ENCODE peak calls at places on chromosomes 5 and 9, in four cellular contexts. One of them, this sample, is unnamed.

GRCh38 chr5:116379306-116379705 is 195.3 kb downstream of the SEMA6A start:
- DNase-seq in left cardiac atrium: no peak
- DNase-seq in M059J: no peak
- DNase-seq in activated naive CD4-positive, alpha-beta T cell treated with anti-CD3 and anti-CD28 coated beads for 36 hours: no peak
- DNase-seq in this sample: no peak

GRCh38 chr9:121784706-121785426 is 133.4 kb downstream of the DAB2IP start:
- DNase-seq in left cardiac atrium: no peak
- DNase-seq in activated naive CD4-positive, alpha-beta T cell treated with anti-CD3 and anti-CD28 coated beads for 36 hours: no peak
- DNase-seq in M059J: no peak
- DNase-seq in this sample: no peak

GRCh38 chr5:138615461-138615860 is 40.3 kb upstream of the HSPA9 start:
- DNase-seq in M059J: no peak
- DNase-seq in activated naive CD4-positive, alpha-beta T cell treated with anti-CD3 and anti-CD28 coated beads for 36 hours: no peak
- DNase-seq in left cardiac atrium: no peak
- DNase-seq in this sample: no peak

GRCh38 chr9:94872921-94873511 is 146.5 kb downstream of the AOPEP start:
- DNase-seq in activated naive CD4-positive, alpha-beta T cell treated with anti-CD3 and anti-CD28 coated beads for 36 hours: no peak
- DNase-seq in M059J: peak
- DNase-seq in left cardiac atrium: no peak
- DNase-seq in this sample: peak

GRCh38 chr9:100111235-100111634 is 12.2 kb downstream of the INVS start:
- DNase-seq in M059J: peak
- DNase-seq in activated naive CD4-positive, alpha-beta T cell treated with anti-CD3 and anti-CD28 coated beads for 36 hours: no peak
- DNase-seq in left cardiac atrium: peak
- DNase-seq in this sample: peak

GRCh38 chr5:170499621-170500020 is 4.2 kb upstream of the KCNIP1 start:
- DNase-seq in left cardiac atrium: no peak
- DNase-seq in activated naive CD4-positive, alpha-beta T cell treated with anti-CD3 and anti-CD28 coated beads for 36 hours: no peak
- DNase-seq in M059J: no peak
- DNase-seq in this sample: no peak

GRCh38 chr9:134698587-134699342 is 57.2 kb downstream of the COL5A1 start:
- DNase-seq in left cardiac atrium: peak
- DNase-seq in activated naive CD4-positive, alpha-beta T cell treated with anti-CD3 and anti-CD28 coated beads for 36 hours: peak
- DNase-seq in M059J: no peak
- DNase-seq in this sample: peak

GRCh38 chr9:14935099-14935710 is 25.0 kb upstream of the FREM1 start:
- DNase-seq in activated naive CD4-positive, alpha-beta T cell treated with anti-CD3 and anti-CD28 coated beads for 36 hours: no peak
- DNase-seq in left cardiac atrium: no peak
- DNase-seq in M059J: no peak
- DNase-seq in this sample: no peak

GRCh38 chr9:79470957-79471356 is 100.8 kb upstream of the TLE4 start:
- DNase-seq in M059J: no peak
- DNase-seq in left cardiac atrium: no peak
- DNase-seq in activated naive CD4-positive, alpha-beta T cell treated with anti-CD3 and anti-CD28 coated beads for 36 hours: no peak
- DNase-seq in this sample: no peak

This sample was measured in RPMI7951.